ENCODE peak calls at places on chromosomes 7 and 10, in four cellular contexts. One of them, this sample, is unnamed. For H3K9me3, the result is how much of the 10 kb centered on the place peaks cover.

GRCh38 chr7:5690931-5691461 is 90.5 kb downstream of the RNF216 start:
- DNase-seq in neural progenitor cell: no peak
- DNase-seq in adrenal gland: peak
- DNase-seq in AG04450: no peak
- DNase-seq in this sample: peak

GRCh38 chr7:121307021-121307575 is 21.7 kb upstream of the WNT16 start:
- DNase-seq in neural progenitor cell: no peak
- DNase-seq in adrenal gland: no peak
- DNase-seq in AG04450: no peak
- DNase-seq in this sample: no peak

GRCh38 chr7:149050941-149051340 is 22.6 kb upstream of the PDIA4 start:
- DNase-seq in neural progenitor cell: no peak
- DNase-seq in adrenal gland: no peak
- DNase-seq in AG04450: no peak
- DNase-seq in this sample: no peak

GRCh38 chr10:125779403-125780327 is 4.0 kb upstream of the MMP21 start:
- DNase-seq in adrenal gland: no peak
- DNase-seq in AG04450: no peak
- DNase-seq in neural progenitor cell: no peak
- DNase-seq in this sample: no peak

GRCh38 chr7:90749774-90750173 is 153.7 kb downstream of the CDK14 start:
- DNase-seq in AG04450: no peak
- DNase-seq in adrenal gland: no peak
- DNase-seq in neural progenitor cell: no peak
- DNase-seq in this sample: no peak

GRCh38 chr10:97773096-97773495 is 1.3 kb upstream of the SFRP5 start:
- DNase-seq in neural progenitor cell: peak
- DNase-seq in AG04450: no peak
- DNase-seq in adrenal gland: no peak
- DNase-seq in this sample: no peak

GRCh38 chr10:132399117-132400035 is 2.4 kb downstream of the PWWP2B start:
- DNase-seq in adrenal gland: no peak
- DNase-seq in AG04450: no peak
- DNase-seq in neural progenitor cell: no peak
- DNase-seq in this sample: no peak

GRCh38 chr7:141288626-141289025 is 214.8 kb downstream of the TMEM178B start:
- DNase-seq in adrenal gland: no peak
- DNase-seq in neural progenitor cell: no peak
- DNase-seq in AG04450: no peak
- DNase-seq in this sample: no peak

GRCh38 chr7:44383566-44383965 is 58.2 kb upstream of the CAMK2B start:
- DNase-seq in adrenal gland: peak
- DNase-seq in AG04450: peak
- DNase-seq in neural progenitor cell: no peak
- DNase-seq in this sample: no peak

GRCh38 chr7:151796091-151796870 is 80.6 kb downstream of the PRKAG2 start:
- DNase-seq in AG04450: no peak
- DNase-seq in adrenal gland: peak
- DNase-seq in neural progenitor cell: no peak
- DNase-seq in this sample: no peak

GRCh38 chr10:2214035-2214434 is 476.7 kb upstream of the ADARB2 start:
- DNase-seq in AG04450: no peak
- DNase-seq in neural progenitor cell: no peak
- DNase-seq in adrenal gland: no peak
- DNase-seq in this sample: no peak

GRCh38 chr10:133475821-133476640 is 22.3 kb downstream of the SCART1 start:
- DNase-seq in adrenal gland: no peak
- DNase-seq in neural progenitor cell: no peak
- DNase-seq in AG04450: no peak
- DNase-seq in this sample: no peak

GRCh38 chr10:32983333-32983909 is 25.4 kb upstream of the ITGB1 start:
- DNase-seq in adrenal gland: no peak
- DNase-seq in neural progenitor cell: no peak
- DNase-seq in AG04450: peak
- DNase-seq in this sample: no peak

GRCh38 chr7:50748472-50748871 is 34.2 kb downstream of the GRB10 start:
- DNase-seq in adrenal gland: no peak
- DNase-seq in neural progenitor cell: no peak
- DNase-seq in AG04450: no peak
- DNase-seq in this sample: no peak

GRCh38 chr7:37074370-37074769 is 350.1 kb upstream of the AOAH start:
- DNase-seq in adrenal gland: no peak
- DNase-seq in AG04450: no peak
- DNase-seq in neural progenitor cell: peak
- DNase-seq in this sample: no peak

GRCh38 chr10:25493122-25493893 is 318.5 kb downstream of the GPR158 start:
- DNase-seq in adrenal gland: peak
- DNase-seq in neural progenitor cell: peak
- DNase-seq in AG04450: no peak
- DNase-seq in this sample: no peak

GRCh38 chr7:119256446-119257131 is 1016.4 kb upstream of the KCND2 start:
- DNase-seq in AG04450: no peak
- DNase-seq in neural progenitor cell: no peak
- DNase-seq in adrenal gland: no peak
- DNase-seq in this sample: no peak

GRCh38 chr10:131869344-131869743 is 31.5 kb upstream of the PPP2R2D start:
- DNase-seq in neural progenitor cell: no peak
- DNase-seq in adrenal gland: no peak
- DNase-seq in AG04450: no peak
- DNase-seq in this sample: no peak

GRCh38 chr10:103833731-103834365 is 21.5 kb downstream of the SH3PXD2A start:
- DNase-seq in adrenal gland: peak
- DNase-seq in neural progenitor cell: no peak
- DNase-seq in AG04450: no peak
- DNase-seq in this sample: peak

GRCh38 chr10:79304479-79305087 is 42.7 kb upstream of the PPIF start:
- DNase-seq in AG04450: no peak
- DNase-seq in adrenal gland: no peak
- DNase-seq in neural progenitor cell: no peak
- DNase-seq in this sample: no peak

GRCh38 chr10:78335691-78336401 is 302.2 kb downstream of the RPS24 start:
- DNase-seq in adrenal gland: peak
- DNase-seq in neural progenitor cell: no peak
- DNase-seq in AG04450: peak
- DNase-seq in this sample: peak

GRCh38 chr10:116272497-116273221 is at the start of gene GFRA1:
- DNase-seq in adrenal gland: peak
- DNase-seq in AG04450: no peak
- DNase-seq in neural progenitor cell: peak
- DNase-seq in this sample: no peak

GRCh38 chr10:120480848-120481247 is 23.8 kb downstream of the PLPP4 start:
- DNase-seq in neural progenitor cell: no peak
- DNase-seq in AG04450: no peak
- DNase-seq in adrenal gland: no peak
- DNase-seq in this sample: no peak

GRCh38 chr7:152884321-152884720 is 124.8 kb downstream of the ACTR3B start:
- DNase-seq in adrenal gland: no peak
- DNase-seq in AG04450: no peak
- DNase-seq in neural progenitor cell: no peak
- DNase-seq in this sample: no peak

GRCh38 chr10:11180228-11180627 is 162.6 kb downstream of the CELF2 start:
- DNase-seq in adrenal gland: peak
- DNase-seq in AG04450: no peak
- DNase-seq in neural progenitor cell: no peak
- DNase-seq in this sample: no peak

GRCh38 chr7:140542226-140542625 is 62.9 kb upstream of the MKRN1 start:
- DNase-seq in AG04450: no peak
- DNase-seq in adrenal gland: peak
- DNase-seq in neural progenitor cell: peak
- DNase-seq in this sample: peak

GRCh38 chr7:957418-958220 is 3.1 kb upstream of the ADAP1 start:
- DNase-seq in adrenal gland: no peak
- DNase-seq in AG04450: no peak
- DNase-seq in neural progenitor cell: peak
- DNase-seq in this sample: no peak

GRCh38 chr10:34116220-34116623 is 698.9 kb downstream of the PARD3 start:
- DNase-seq in AG04450: peak
- DNase-seq in adrenal gland: no peak
- DNase-seq in neural progenitor cell: no peak
- DNase-seq in this sample: no peak

GRCh38 chr10:125123363-125124113 is 36.8 kb downstream of the CTBP2 start:
- DNase-seq in AG04450: no peak
- DNase-seq in adrenal gland: peak
- DNase-seq in neural progenitor cell: no peak
- DNase-seq in this sample: peak

GRCh38 chr7:134450296-134451000 is 8.5 kb downstream of the AKR1B1 start:
- DNase-seq in adrenal gland: peak
- DNase-seq in neural progenitor cell: no peak
- DNase-seq in AG04450: no peak
- DNase-seq in this sample: no peak

GRCh38 chr10:29631049-29631339 is 3.8 kb downstream of the SVIL start:
- DNase-seq in adrenal gland: peak
- DNase-seq in neural progenitor cell: no peak
- DNase-seq in AG04450: no peak
- DNase-seq in this sample: no peak

GRCh38 chr7:156307193-156307592 is 333.4 kb upstream of the RNF32 start:
- DNase-seq in adrenal gland: no peak
- DNase-seq in AG04450: no peak
- DNase-seq in neural progenitor cell: no peak
- DNase-seq in this sample: no peak

GRCh38 chr10:95247200-95247880 is 43.5 kb downstream of the PDLIM1 start:
- DNase-seq in adrenal gland: peak
- DNase-seq in neural progenitor cell: no peak
- DNase-seq in AG04450: peak
- DNase-seq in this sample: no peak

GRCh38 chr7:130142654-130143333 is 62.4 kb downstream of the TMEM209 start:
- DNase-seq in adrenal gland: peak
- DNase-seq in neural progenitor cell: no peak
- DNase-seq in AG04450: no peak
- DNase-seq in this sample: no peak

GRCh38 chr7:122886357-122887081 is at the start of gene CADPS2:
- DNase-seq in AG04450: peak
- DNase-seq in neural progenitor cell: peak
- DNase-seq in adrenal gland: peak
- DNase-seq in this sample: peak

GRCh38 chr10:110425684-110426293 is 71.9 kb upstream of the DUSP5 start:
- DNase-seq in neural progenitor cell: no peak
- DNase-seq in adrenal gland: no peak
- DNase-seq in AG04450: peak
- DNase-seq in this sample: no peak
- H3K27ac ChIP-seq in neural progenitor cell: no peak
- H3K27ac ChIP-seq in adrenal gland: no peak
- H3K27ac ChIP-seq in AG04450: peak
- H3K27ac ChIP-seq in this sample: no peak

GRCh38 chr10:92463582-92463981 is 110.3 kb downstream of the IDE start:
- DNase-seq in AG04450: no peak
- DNase-seq in adrenal gland: no peak
- DNase-seq in neural progenitor cell: no peak
- DNase-seq in this sample: no peak

GRCh38 chr10:92470026-92470425 is 103.9 kb downstream of the IDE start:
- DNase-seq in AG04450: no peak
- DNase-seq in adrenal gland: no peak
- DNase-seq in neural progenitor cell: no peak
- DNase-seq in this sample: no peak

GRCh38 chr10:92464364-92464763 is 109.5 kb downstream of the IDE start:
- DNase-seq in AG04450: no peak
- DNase-seq in neural progenitor cell: no peak
- DNase-seq in adrenal gland: no peak
- DNase-seq in this sample: no peak
- H3K9me3 ChIP-seq in AG04450: under half
- H3K9me3 ChIP-seq in neural progenitor cell: under half
- H3K9me3 ChIP-seq in adrenal gland: under half
- H3K9me3 ChIP-seq in this sample: under half

GRCh38 chr10:101287922-101288638 is 58.8 kb upstream of the LBX1 start:
- DNase-seq in AG04450: no peak
- DNase-seq in adrenal gland: peak
- DNase-seq in neural progenitor cell: peak
- DNase-seq in this sample: no peak
- TF ChIP-seq CTCF in AG04450: peak
- TF ChIP-seq CTCF in adrenal gland: no peak
- TF ChIP-seq CTCF in neural progenitor cell: peak
- TF ChIP-seq CTCF in this sample: no peak

DNA sequence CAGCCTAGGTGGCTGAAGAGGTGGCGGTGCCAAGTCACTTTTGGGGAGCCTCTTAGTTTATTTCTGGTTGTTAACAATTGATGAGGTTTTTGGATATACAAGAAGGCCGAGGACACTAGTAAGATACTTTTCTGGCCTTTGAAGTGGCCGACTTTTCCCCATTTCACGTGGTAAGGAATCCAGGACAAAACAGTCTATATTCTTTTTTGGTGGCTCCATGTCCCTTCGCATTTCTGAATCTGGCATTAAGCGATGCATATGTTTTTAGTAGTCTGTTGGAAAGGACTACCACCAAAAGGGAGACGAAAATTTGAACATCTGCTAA is 1.4 kb downstream of the MLLT10 start:
- DNase-seq in neural progenitor cell: no peak
- DNase-seq in AG04450: no peak
- DNase-seq in adrenal gland: no peak
- DNase-seq in this sample: no peak
- H3K27ac ChIP-seq in neural progenitor cell: no peak
- H3K27ac ChIP-seq in AG04450: no peak
- H3K27ac ChIP-seq in adrenal gland: peak
- H3K27ac ChIP-seq in this sample: peak

GRCh38 chr7:157840174-157840912 is 503.5 kb downstream of the DNAJB6 start:
- DNase-seq in AG04450: no peak
- DNase-seq in neural progenitor cell: no peak
- DNase-seq in adrenal gland: no peak
- DNase-seq in this sample: no peak

GRCh38 chr7:157839226-157839625 is 502.4 kb downstream of the DNAJB6 start:
- DNase-seq in neural progenitor cell: no peak
- DNase-seq in adrenal gland: no peak
- DNase-seq in AG04450: no peak
- DNase-seq in this sample: no peak

GRCh38 chr7:157841757-157842390 is 505.1 kb downstream of the DNAJB6 start:
- DNase-seq in neural progenitor cell: peak
- DNase-seq in AG04450: no peak
- DNase-seq in adrenal gland: no peak
- DNase-seq in this sample: no peak

GRCh38 chr7:157840913-157841756 is 504.3 kb downstream of the DNAJB6 start:
- DNase-seq in neural progenitor cell: peak
- DNase-seq in adrenal gland: no peak
- DNase-seq in AG04450: no peak
- DNase-seq in this sample: no peak

GRCh38 chr7:157839672-157840167 is 502.9 kb downstream of the DNAJB6 start:
- DNase-seq in adrenal gland: no peak
- DNase-seq in AG04450: no peak
- DNase-seq in neural progenitor cell: no peak
- DNase-seq in this sample: no peak
- H3K9me3 ChIP-seq in adrenal gland: under half
- H3K9me3 ChIP-seq in AG04450: half or more
- H3K9me3 ChIP-seq in neural progenitor cell: under half
- H3K9me3 ChIP-seq in this sample: under half

DNA sequence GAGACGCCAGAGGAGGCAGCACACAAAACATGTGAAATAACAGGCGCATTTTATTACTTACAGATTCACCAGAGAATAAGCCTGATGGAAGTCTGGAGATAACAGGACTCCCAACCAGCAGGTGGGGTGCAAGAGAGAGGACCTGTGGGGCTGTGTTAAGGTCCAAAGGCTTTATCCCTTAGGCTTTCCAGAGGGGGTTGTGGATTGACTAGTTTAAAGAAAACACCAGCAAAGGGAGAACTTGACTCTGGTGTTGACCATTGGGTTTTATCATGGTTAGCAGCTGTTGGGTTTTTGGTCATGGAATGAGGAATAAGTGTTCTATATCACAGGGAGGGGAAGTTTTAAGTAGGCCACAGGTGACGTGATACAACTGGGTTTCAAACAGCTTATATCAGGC is 1.6 kb upstream of the CRPPA start:
- DNase-seq in neural progenitor cell: peak
- DNase-seq in adrenal gland: no peak
- DNase-seq in AG04450: no peak
- DNase-seq in this sample: no peak
- TF ChIP-seq CTCF in neural progenitor cell: peak
- TF ChIP-seq CTCF in adrenal gland: no peak
- TF ChIP-seq CTCF in AG04450: no peak
- TF ChIP-seq CTCF in this sample: no peak

This sample was measured in uterus.